ENCODE peak calls at places on chromosomes 6 and 20, in six cellular contexts. One of them, this sample, is unnamed.

GRCh38 chr6:98835149-98836024 is 1.0 kb downstream of the POU3F2 start:
- DNase-seq in effector CD8-positive, alpha-beta T cell: no peak
- DNase-seq in HS-5: no peak
- DNase-seq in uterus: no peak
- DNase-seq in naive thymus-derived CD8-positive, alpha-beta T cell: no peak
- DNase-seq in H9: peak; percentile 73
- DNase-seq in this sample: no peak

GRCh38 chr6:111589366-111589765 is 16.3 kb downstream of the TRAF3IP2 start:
- DNase-seq in HS-5: peak; percentile 91
- DNase-seq in effector CD8-positive, alpha-beta T cell: no peak
- DNase-seq in H9: no peak
- DNase-seq in naive thymus-derived CD8-positive, alpha-beta T cell: no peak
- DNase-seq in uterus: peak; percentile 55
- DNase-seq in this sample: no peak

GRCh38 chr20:16493486-16493885 is 79.8 kb downstream of the KIF16B start:
- DNase-seq in naive thymus-derived CD8-positive, alpha-beta T cell: no peak
- DNase-seq in H9: no peak
- DNase-seq in uterus: no peak
- DNase-seq in HS-5: no peak
- DNase-seq in effector CD8-positive, alpha-beta T cell: no peak
- DNase-seq in this sample: no peak

GRCh38 chr6:33417127-33417902 is 592 bp downstream of the CUTA start:
- DNase-seq in HS-5: peak; percentile 77
- DNase-seq in uterus: no peak
- DNase-seq in H9: peak; percentile 37
- DNase-seq in naive thymus-derived CD8-positive, alpha-beta T cell: no peak
- DNase-seq in effector CD8-positive, alpha-beta T cell: no peak
- DNase-seq in this sample: no peak

GRCh38 chr20:52529856-52530255 is 338.3 kb upstream of the ZFP64 start:
- DNase-seq in HS-5: no peak
- DNase-seq in naive thymus-derived CD8-positive, alpha-beta T cell: no peak
- DNase-seq in H9: no peak
- DNase-seq in uterus: no peak
- DNase-seq in effector CD8-positive, alpha-beta T cell: no peak
- DNase-seq in this sample: no peak

GRCh38 chr20:48621256-48622078 is 206.3 kb downstream of the PREX1 start:
- DNase-seq in uterus: no peak
- DNase-seq in effector CD8-positive, alpha-beta T cell: no peak
- DNase-seq in HS-5: peak; percentile 55
- DNase-seq in H9: no peak
- DNase-seq in naive thymus-derived CD8-positive, alpha-beta T cell: no peak
- DNase-seq in this sample: no peak

GRCh38 chr6:168305091-168305749 is 14.4 kb downstream of the DACT2 start:
- DNase-seq in HS-5: no peak
- DNase-seq in uterus: no peak
- DNase-seq in naive thymus-derived CD8-positive, alpha-beta T cell: no peak
- DNase-seq in effector CD8-positive, alpha-beta T cell: no peak
- DNase-seq in H9: no peak
- DNase-seq in this sample: no peak

GRCh38 chr6:16278750-16279149 is 40.4 kb downstream of the GMPR start:
- DNase-seq in H9: no peak
- DNase-seq in effector CD8-positive, alpha-beta T cell: no peak
- DNase-seq in naive thymus-derived CD8-positive, alpha-beta T cell: no peak
- DNase-seq in uterus: no peak
- DNase-seq in HS-5: no peak
- DNase-seq in this sample: no peak

This sample was measured in iPS DF 19.7.